ENCODE peak calls at places on chromosomes 6 and 20, in four cellular contexts. One of them, this sample, is unnamed.

GRCh38 chr6:157808405-157808950 is 14.6 kb upstream of the SNX9 start:
- DNase-seq in AG04450: no peak
- DNase-seq in colonic mucosa: no peak
- DNase-seq in neuronal stem cell: no peak
- DNase-seq in this sample: no peak

GRCh38 chr6:159414711-159415110 is 245.5 kb downstream of the FNDC1 start:
- DNase-seq in AG04450: no peak
- DNase-seq in colonic mucosa: no peak
- DNase-seq in neuronal stem cell: no peak
- DNase-seq in this sample: no peak

GRCh38 chr20:4341804-4342560 is 326.6 kb upstream of the RNF24 start:
- DNase-seq in AG04450: peak; percentile 10
- DNase-seq in colonic mucosa: no peak
- DNase-seq in neuronal stem cell: no peak
- DNase-seq in this sample: no peak

GRCh38 chr6:133964052-133964451 is 11.0 kb downstream of the TBPL1 start:
- DNase-seq in AG04450: peak; percentile 80
- DNase-seq in colonic mucosa: no peak
- DNase-seq in neuronal stem cell: no peak
- DNase-seq in this sample: no peak

GRCh38 chr6:36755435-36756348 is 58.1 kb downstream of the RAB44 start:
- DNase-seq in AG04450: no peak
- DNase-seq in colonic mucosa: peak; percentile 54
- DNase-seq in neuronal stem cell: no peak
- DNase-seq in this sample: peak; percentile 55

GRCh38 chr6:112231609-112232060 is 22.7 kb downstream of the LAMA4 start:
- DNase-seq in AG04450: no peak
- DNase-seq in colonic mucosa: no peak
- DNase-seq in neuronal stem cell: no peak
- DNase-seq in this sample: no peak

GRCh38 chr6:29676981-29677601 is 3.9 kb downstream of the ZFP57 start:
- DNase-seq in AG04450: no peak
- DNase-seq in colonic mucosa: no peak
- DNase-seq in neuronal stem cell: no peak
- DNase-seq in this sample: no peak

GRCh38 chr20:44054849-44055248 is 132.1 kb downstream of the JPH2 start:
- DNase-seq in AG04450: no peak
- DNase-seq in colonic mucosa: no peak
- DNase-seq in neuronal stem cell: no peak
- DNase-seq in this sample: no peak

GRCh38 chr6:93163146-93163545 is 256.2 kb downstream of the EPHA7 start:
- DNase-seq in AG04450: no peak
- DNase-seq in colonic mucosa: no peak
- DNase-seq in neuronal stem cell: no peak
- DNase-seq in this sample: no peak

GRCh38 chr20:57921701-57922482 is 212.1 kb upstream of the PMEPA1 start:
- DNase-seq in AG04450: no peak
- DNase-seq in colonic mucosa: no peak
- DNase-seq in neuronal stem cell: no peak
- DNase-seq in this sample: no peak

GRCh38 chr6:76347539-76347938 is 275.1 kb upstream of the IMPG1 start:
- DNase-seq in AG04450: no peak
- DNase-seq in colonic mucosa: no peak
- DNase-seq in neuronal stem cell: no peak
- DNase-seq in this sample: no peak

GRCh38 chr20:47058236-47058635 is 163.6 kb downstream of the EYA2 start:
- DNase-seq in AG04450: no peak
- DNase-seq in colonic mucosa: no peak
- DNase-seq in neuronal stem cell: no peak
- DNase-seq in this sample: no peak

GRCh38 chr6:56863366-56863765 is 91.5 kb upstream of the BEND6 start:
- DNase-seq in AG04450: no peak
- DNase-seq in colonic mucosa: no peak
- DNase-seq in neuronal stem cell: no peak
- DNase-seq in this sample: peak; percentile 55

GRCh38 chr6:27472617-27473400 is at the start of gene ZNF184:
- DNase-seq in AG04450: peak; percentile 93
- DNase-seq in colonic mucosa: peak; percentile 97
- DNase-seq in neuronal stem cell: peak; percentile 95
- DNase-seq in this sample: peak; percentile 98

GRCh38 chr20:24106801-24107158 is 118.2 kb upstream of the GGTLC1 start:
- DNase-seq in AG04450: no peak
- DNase-seq in colonic mucosa: no peak
- DNase-seq in neuronal stem cell: no peak
- DNase-seq in this sample: no peak

GRCh38 chr20:16574656-16575355 is 1.6 kb upstream of the KIF16B start:
- DNase-seq in AG04450: no peak
- DNase-seq in colonic mucosa: peak; percentile 94
- DNase-seq in neuronal stem cell: peak; percentile 56
- DNase-seq in this sample: peak; percentile 93

GRCh38 chr6:149895702-149896310 is 2.1 kb downstream of the RAET1E start:
- DNase-seq in AG04450: no peak
- DNase-seq in colonic mucosa: peak; percentile 40
- DNase-seq in neuronal stem cell: no peak
- DNase-seq in this sample: no peak

GRCh38 chr6:12313992-12314589 is 23.9 kb downstream of the EDN1 start:
- DNase-seq in AG04450: no peak
- DNase-seq in colonic mucosa: peak; percentile 49
- DNase-seq in neuronal stem cell: no peak
- DNase-seq in this sample: peak; percentile 71

GRCh38 chr6:170200458-170200891 is 90.4 kb downstream of the DLL1 start:
- DNase-seq in AG04450: no peak
- DNase-seq in colonic mucosa: peak; percentile 16
- DNase-seq in neuronal stem cell: no peak
- DNase-seq in this sample: no peak

GRCh38 chr20:63850689-63851547 is 10.4 kb upstream of the ABHD16B start:
- DNase-seq in AG04450: no peak
- DNase-seq in colonic mucosa: no peak
- DNase-seq in neuronal stem cell: no peak
- DNase-seq in this sample: no peak

GRCh38 chr6:57432919-57433684 is 115.7 kb downstream of the PRIM2 start:
- DNase-seq in AG04450: no peak
- DNase-seq in colonic mucosa: no peak
- DNase-seq in neuronal stem cell: no peak
- DNase-seq in this sample: no peak

GRCh38 chr6:3811191-3811590 is 38.0 kb upstream of the FAM50B start:
- DNase-seq in AG04450: no peak
- DNase-seq in colonic mucosa: no peak
- DNase-seq in neuronal stem cell: no peak
- DNase-seq in this sample: no peak

GRCh38 chr20:1810926-1811620 is 84.1 kb upstream of the SIRPA start:
- DNase-seq in AG04450: no peak
- DNase-seq in colonic mucosa: no peak
- DNase-seq in neuronal stem cell: no peak
- DNase-seq in this sample: no peak

GRCh38 chr6:161422710-161423109 is 148.8 kb upstream of the AGPAT4 start:
- DNase-seq in AG04450: no peak
- DNase-seq in colonic mucosa: no peak
- DNase-seq in neuronal stem cell: no peak
- DNase-seq in this sample: no peak

GRCh38 chr20:50223321-50223995 is 32.8 kb downstream of the CEBPB start:
- DNase-seq in AG04450: no peak
- DNase-seq in colonic mucosa: no peak
- DNase-seq in neuronal stem cell: no peak
- DNase-seq in this sample: no peak

GRCh38 chr6:520820-521219 is 129.3 kb downstream of the IRF4 start:
- DNase-seq in AG04450: no peak
- DNase-seq in colonic mucosa: no peak
- DNase-seq in neuronal stem cell: no peak
- DNase-seq in this sample: no peak

GRCh38 chr20:16701296-16701695 is 28.5 kb upstream of the SNRPB2 start:
- DNase-seq in AG04450: no peak
- DNase-seq in colonic mucosa: no peak
- DNase-seq in neuronal stem cell: no peak
- DNase-seq in this sample: no peak

GRCh38 chr6:129659167-129659566 is 50.8 kb downstream of the ARHGAP18 start:
- DNase-seq in AG04450: no peak
- DNase-seq in colonic mucosa: no peak
- DNase-seq in neuronal stem cell: no peak
- DNase-seq in this sample: no peak

GRCh38 chr6:129657433-129657832 is 52.5 kb downstream of the ARHGAP18 start:
- DNase-seq in AG04450: no peak
- DNase-seq in colonic mucosa: no peak
- DNase-seq in neuronal stem cell: no peak
- DNase-seq in this sample: no peak

GRCh38 chr6:129661478-129662405 is 48.2 kb downstream of the ARHGAP18 start:
- DNase-seq in AG04450: no peak
- DNase-seq in colonic mucosa: no peak
- DNase-seq in neuronal stem cell: no peak
- DNase-seq in this sample: no peak

GRCh38 chr6:129660346-129660676 is 49.7 kb downstream of the ARHGAP18 start:
- DNase-seq in AG04450: no peak
- DNase-seq in colonic mucosa: no peak
- DNase-seq in neuronal stem cell: no peak
- DNase-seq in this sample: no peak

DNA sequence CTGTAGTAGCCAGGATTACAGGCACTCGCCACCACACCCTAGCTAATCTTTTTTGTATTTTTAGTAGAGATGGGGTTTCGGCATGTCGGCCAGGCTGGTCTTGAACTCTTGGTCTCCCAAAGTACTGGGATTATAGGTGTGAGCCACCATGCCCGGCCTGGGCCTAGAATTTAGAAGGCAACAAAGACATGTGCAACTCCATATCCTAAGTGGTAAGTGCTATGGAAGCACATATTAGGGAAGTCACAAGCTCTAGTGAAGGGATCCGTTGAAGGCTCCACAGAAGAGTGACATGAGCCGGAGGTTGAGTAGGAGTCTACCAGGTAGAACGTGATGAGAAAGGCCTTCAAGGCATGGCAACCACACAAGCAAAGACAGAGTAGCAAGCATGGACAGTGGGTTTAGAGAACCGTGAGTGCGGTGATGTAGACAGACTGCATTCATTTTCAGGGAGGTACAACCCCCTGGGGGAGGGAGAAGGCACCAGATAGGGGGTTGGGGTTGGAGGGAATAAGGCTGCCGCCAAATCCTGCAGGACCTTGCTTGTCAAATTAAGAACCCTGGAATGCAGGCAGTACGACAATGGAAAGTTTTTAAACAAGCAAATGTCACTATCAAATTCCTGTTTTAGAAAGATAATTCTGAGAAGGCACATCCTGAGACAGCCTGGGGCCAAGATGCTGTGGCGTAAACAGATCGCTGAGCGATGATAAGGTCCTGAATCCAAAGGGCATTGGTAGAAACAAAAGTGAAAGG is 50.2 kb downstream of the ARHGAP18 start:
- DNase-seq in AG04450: no peak
- DNase-seq in colonic mucosa: no peak
- DNase-seq in neuronal stem cell: no peak
- DNase-seq in this sample: no peak
- H3K27ac ChIP-seq in AG04450: no peak overlapping the region
- H3K27ac ChIP-seq in colonic mucosa: no peak overlapping the region
- H3K27ac ChIP-seq in neuronal stem cell: no peak overlapping the region
- H3K27ac ChIP-seq in this sample: no peak overlapping the region

GRCh38 chr6:4883298-4883697 is 107.1 kb downstream of the CDYL start:
- DNase-seq in AG04450: no peak
- DNase-seq in colonic mucosa: peak; percentile 35
- DNase-seq in neuronal stem cell: no peak
- DNase-seq in this sample: no peak

GRCh38 chr6:4889701-4890100 is 113.5 kb downstream of the CDYL start:
- DNase-seq in AG04450: no peak
- DNase-seq in colonic mucosa: no peak
- DNase-seq in neuronal stem cell: no peak
- DNase-seq in this sample: no peak

GRCh38 chr6:4884646-4885427 is 108.6 kb downstream of the CDYL start:
- DNase-seq in AG04450: no peak
- DNase-seq in colonic mucosa: no peak
- DNase-seq in neuronal stem cell: no peak
- DNase-seq in this sample: no peak

GRCh38 chr6:4888841-4889240 is 112.6 kb downstream of the CDYL start:
- DNase-seq in AG04450: no peak
- DNase-seq in colonic mucosa: no peak
- DNase-seq in neuronal stem cell: no peak
- DNase-seq in this sample: no peak

DNA sequence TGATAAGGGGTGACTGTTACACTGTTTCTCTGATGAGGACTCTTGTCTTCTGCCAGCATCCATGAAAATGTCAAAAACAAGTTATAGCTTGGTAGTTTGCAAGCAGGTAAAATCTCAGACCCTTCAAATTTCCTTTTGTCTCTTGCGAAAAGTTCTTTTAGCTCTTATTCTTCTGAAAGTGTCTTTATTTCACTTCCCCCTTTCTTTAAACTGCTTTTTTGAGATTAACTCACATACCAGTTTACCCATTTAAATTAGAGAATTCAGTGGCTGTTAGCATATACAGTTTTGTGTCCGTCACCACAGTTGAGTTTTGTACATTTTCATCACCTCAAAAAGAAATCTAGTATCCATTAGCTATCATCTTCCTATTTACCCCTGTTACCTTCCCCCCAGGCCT is 109.3 kb downstream of the CDYL start:
- DNase-seq in AG04450: no peak
- DNase-seq in colonic mucosa: no peak
- DNase-seq in neuronal stem cell: no peak
- DNase-seq in this sample: no peak
- H3K27ac ChIP-seq in AG04450: no peak overlapping the region
- H3K27ac ChIP-seq in colonic mucosa: no peak overlapping the region
- H3K27ac ChIP-seq in neuronal stem cell: no peak overlapping the region
- H3K27ac ChIP-seq in this sample: no peak overlapping the region

DNA sequence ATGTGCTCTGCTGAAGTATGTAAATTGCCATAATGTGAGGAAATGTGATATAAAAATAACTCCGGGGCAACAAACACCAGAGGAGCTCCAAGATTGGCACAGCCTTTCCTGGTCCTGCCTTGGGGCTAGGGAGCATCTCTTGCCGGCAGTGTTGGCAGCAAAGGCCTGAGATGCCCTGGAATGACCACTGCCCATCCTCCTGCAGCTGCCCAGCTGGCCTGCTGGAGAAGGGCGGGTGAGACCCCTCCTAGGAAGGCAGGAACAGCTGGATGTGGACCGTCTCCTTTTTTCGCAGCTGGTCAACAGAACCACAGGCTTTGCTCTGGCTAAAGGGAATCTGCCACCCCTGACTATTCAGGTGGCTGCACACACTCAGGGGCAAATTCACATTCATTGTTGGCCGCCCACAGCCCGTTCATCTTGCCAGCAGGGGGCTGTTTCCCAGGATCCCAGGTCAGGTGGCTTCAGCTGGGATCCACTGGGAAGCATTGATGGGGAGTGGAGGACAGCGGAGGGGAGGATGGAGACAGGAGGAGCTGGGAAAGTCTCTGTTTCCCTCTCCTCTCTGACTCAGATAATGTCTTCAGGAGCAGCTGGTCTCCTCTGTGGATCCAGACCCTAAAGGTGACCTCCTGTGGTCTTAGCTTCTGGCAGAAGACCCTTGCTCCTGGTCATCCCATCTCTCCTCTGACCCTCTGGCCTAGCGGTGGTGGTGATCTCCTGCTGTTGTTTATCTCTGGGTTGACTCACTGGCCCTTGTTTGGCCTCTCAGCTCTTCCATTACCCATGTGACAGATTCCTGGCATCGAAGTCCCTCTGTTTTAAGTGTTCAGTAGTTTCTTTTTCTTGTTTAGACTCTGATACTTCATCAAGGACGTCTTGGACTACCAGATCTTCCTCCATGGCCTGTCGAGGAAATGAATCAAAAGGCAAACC is 336.7 kb downstream of the DHX35 start:
- DNase-seq in AG04450: no peak
- DNase-seq in colonic mucosa: no peak
- DNase-seq in neuronal stem cell: no peak
- DNase-seq in this sample: no peak
- H3K27ac ChIP-seq in AG04450: no peak overlapping the region
- H3K27ac ChIP-seq in colonic mucosa: no peak overlapping the region
- H3K27ac ChIP-seq in neuronal stem cell: no peak overlapping the region
- H3K27ac ChIP-seq in this sample: no peak overlapping the region

GRCh38 chr6:142030115-142030619 is 102.6 kb upstream of the GJE1 start:
- DNase-seq in AG04450: no peak
- DNase-seq in colonic mucosa: no peak
- DNase-seq in neuronal stem cell: peak; percentile 45
- DNase-seq in this sample: no peak
- H3K27ac ChIP-seq in AG04450: peak overlapping the region; percentile 47
- H3K27ac ChIP-seq in colonic mucosa: no peak overlapping the region
- H3K27ac ChIP-seq in neuronal stem cell: no peak overlapping the region
- H3K27ac ChIP-seq in this sample: no peak overlapping the region

This sample was measured in Peyer's patch.